ENCODE peak calls at places on chromosome 5, in six cellular contexts. L, S, U, D, C and T are unnamed samples.

GRCh38 chr5:17426104-17426739 is 71.8 kb upstream of the TAF11L2 start:
- DNase-seq in L (no peak), S (no peak), U (no peak), D (peak), C (no peak), T (no peak)

GRCh38 chr5:179313849-179314521 is 31.3 kb downstream of the ADAMTS2 start:
- DNase-seq in L (no peak), S (no peak), U (no peak), D (no peak), C (no peak), T (no peak)

GRCh38 chr5:142726188-142726731 is 40.4 kb upstream of the FGF1 start:
- DNase-seq in L (no peak), S (no peak), U (peak), D (peak), C (no peak), T (peak)

GRCh38 chr5:163505049-163505474 is 357 bp upstream of the MAT2B start:
- DNase-seq in L (no peak), S (no peak), U (no peak), D (no peak), C (peak), T (no peak)

GRCh38 chr5:44511596-44511995 is 122.4 kb upstream of the FGF10 start:
- DNase-seq in L (no peak), S (no peak), U (no peak), D (no peak), C (no peak), T (no peak)

GRCh38 chr5:14977058-14977640 is 105.6 kb upstream of the ANKH start:
- DNase-seq in L (no peak), S (peak), U (no peak), D (no peak), C (no peak), T (no peak)

GRCh38 chr5:113278976-113279375 is 155.8 kb downstream of the TSSK1B start:
- DNase-seq in L (no peak), S (no peak), U (no peak), D (no peak), C (no peak), T (peak)

GRCh38 chr5:145574889-145575573 is 260.1 kb downstream of the PRELID2 start:
- DNase-seq in L (no peak), S (no peak), U (no peak), D (no peak), C (no peak), T (no peak)

GRCh38 chr5:160133071-160133917 is 14.0 kb upstream of the PWWP2A start:
- DNase-seq in L (no peak), S (no peak), U (peak), D (no peak), C (no peak), T (peak)

GRCh38 chr5:59799668-59800374 is 93.7 kb downstream of the PDE4D start:
- DNase-seq in L (peak), S (peak), U (peak), D (peak), C (peak), T (peak)

DNA sequence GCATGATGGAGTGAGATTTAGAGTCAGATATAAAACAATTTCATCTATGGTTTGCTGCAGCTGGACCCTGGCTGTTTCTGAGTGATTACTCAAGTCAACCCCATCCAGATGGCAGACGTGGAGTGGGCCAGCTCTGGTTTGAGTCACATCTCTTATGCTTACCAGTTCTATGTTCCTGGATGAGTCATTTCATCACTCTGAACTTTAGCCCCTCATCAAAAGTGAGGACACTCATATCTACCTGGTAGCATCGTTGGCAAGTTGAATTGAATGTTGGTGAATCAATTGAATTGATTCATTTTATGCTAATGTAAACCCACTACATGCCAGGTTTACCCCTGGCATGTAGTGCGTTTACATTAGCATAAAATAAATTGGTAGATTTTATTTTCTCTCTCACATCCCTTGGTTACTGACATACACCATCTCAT is 176.4 kb downstream of the FGF18 start:
- DNase-seq in L (peak), S (peak), U (peak), D (no peak), C (no peak), T (no peak)
- TF ChIP-seq MYC in L (no peak), S (no peak), U (no peak), D (no peak), C (no peak), T (no peak)

DNA sequence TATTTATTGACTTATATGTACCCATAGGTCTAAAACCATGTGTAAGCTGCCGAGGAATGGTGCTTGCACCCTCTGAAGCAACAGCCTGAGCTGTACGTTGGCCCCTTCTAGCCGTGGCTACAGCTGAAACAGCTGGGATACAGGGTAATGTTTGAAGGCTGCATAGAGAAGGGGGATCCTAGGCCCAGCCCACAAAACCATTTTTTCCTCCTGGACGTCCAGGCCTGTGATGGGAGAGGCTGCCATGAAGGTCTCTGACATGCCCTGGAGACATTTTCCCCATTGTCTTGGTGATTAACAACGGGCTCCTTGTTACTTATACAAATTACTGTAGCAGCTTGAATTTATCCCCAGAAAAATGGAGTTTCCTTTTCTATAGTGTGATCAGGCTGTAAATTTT is 244.7 kb downstream of the COMMD10 start:
- DNase-seq in L (no peak), S (no peak), U (no peak), D (no peak), C (no peak), T (no peak)
- TF ChIP-seq MAX in L (no peak), S (no peak), U (no peak), D (no peak), C (no peak), T (no peak)

GRCh38 chr5:88736494-88736893 is 146.5 kb downstream of the MEF2C start:
- DNase-seq in L (no peak), S (no peak), U (no peak), D (peak), C (no peak), T (no peak)

GRCh38 chr5:88732181-88732633 is 150.8 kb downstream of the MEF2C start:
- DNase-seq in L (no peak), S (no peak), U (no peak), D (peak), C (no peak), T (peak)

GRCh38 chr5:88734191-88734640 is 148.8 kb downstream of the MEF2C start:
- DNase-seq in L (no peak), S (no peak), U (peak), D (peak), C (peak), T (peak)

GRCh38 chr5:88732862-88733261 is 150.1 kb downstream of the MEF2C start:
- DNase-seq in L (no peak), S (no peak), U (no peak), D (no peak), C (no peak), T (no peak)

GRCh38 chr5:88734983-88735382 is 148.0 kb downstream of the MEF2C start:
- DNase-seq in L (no peak), S (no peak), U (peak), D (peak), C (no peak), T (no peak)
- TF ChIP-seq MYC in L (no peak), S (no peak), U (no peak), D (no peak), C (no peak), T (no peak)

DNA sequence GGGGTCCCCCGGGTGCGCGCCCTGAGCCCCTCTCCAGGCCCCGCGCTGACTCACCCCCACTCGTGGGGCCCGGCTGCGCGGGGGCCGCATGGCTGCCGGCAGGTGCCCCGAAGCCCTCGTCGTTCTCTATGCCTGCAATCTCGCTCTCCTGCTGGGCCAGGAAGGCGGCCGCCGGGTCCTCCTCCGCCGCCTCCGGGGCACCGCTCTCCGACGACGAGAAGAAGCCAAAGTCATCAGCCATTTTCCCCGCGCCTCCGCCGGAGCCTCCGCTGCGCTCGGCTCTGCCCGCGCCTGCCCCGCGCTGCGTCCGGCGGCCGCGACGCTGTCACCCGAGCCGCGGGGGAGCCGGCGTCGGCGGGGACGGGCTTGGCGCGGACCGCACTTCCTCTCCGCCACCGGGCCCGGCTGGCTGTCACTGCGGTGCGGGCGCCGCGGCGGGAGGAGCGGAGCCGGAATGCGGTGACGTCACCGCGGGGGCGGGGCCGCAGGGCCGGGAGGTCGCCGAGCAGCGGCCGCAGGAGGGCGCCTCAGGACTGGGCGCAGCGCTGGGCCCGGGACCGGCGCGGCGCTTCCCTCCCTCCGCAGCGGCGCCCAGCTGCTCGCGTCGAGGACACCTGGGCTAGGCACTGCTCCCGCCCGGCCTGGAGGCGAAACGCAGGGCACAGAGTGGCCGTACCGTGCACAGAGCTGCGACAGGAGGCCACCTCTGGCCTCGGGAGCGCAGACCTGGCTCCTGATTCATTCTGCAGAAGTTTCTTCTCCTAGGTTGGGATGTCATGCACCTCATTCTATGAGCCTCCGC is at the start of gene CLTB:
- DNase-seq in L (peak), S (peak), U (peak), D (peak), C (peak), T (peak)
- TF ChIP-seq MAX in L (peak), S (peak), U (peak), D (no peak), C (peak), T (peak)

DNA sequence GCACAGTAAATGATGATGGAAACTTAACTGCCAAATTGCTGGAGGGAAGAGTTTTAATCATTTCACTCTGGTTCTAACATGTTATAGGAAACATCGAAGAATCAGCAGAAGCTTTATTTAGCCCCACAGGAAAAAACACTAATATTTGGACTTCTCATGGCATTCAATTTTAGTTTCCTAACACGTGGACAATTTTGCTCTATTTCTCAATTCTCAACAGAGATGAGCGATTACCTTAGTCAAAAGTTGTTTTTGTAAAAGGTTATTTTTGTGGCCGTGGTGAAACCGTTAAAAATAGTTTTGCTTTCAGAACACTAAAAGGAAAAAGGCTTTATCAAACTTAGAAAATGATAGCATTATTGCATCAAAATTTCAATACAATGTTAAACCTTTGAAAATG is 235.2 kb downstream of the PLK2 start:
- DNase-seq in L (no peak), S (no peak), U (no peak), D (no peak), C (no peak), T (no peak)
- TF ChIP-seq MYC in L (no peak), S (no peak), U (no peak), D (no peak), C (no peak), T (no peak)

GRCh38 chr5:1704266-1704665 is 95.4 kb downstream of the MRPL36 start:
- DNase-seq in L (no peak), S (no peak), U (no peak), D (no peak), C (no peak), T (no peak)
- TF ChIP-seq MAX in L (no peak), S (no peak), U (no peak), D (no peak), C (no peak), T (no peak)

GRCh38 chr5:78679905-78680304 is 31.3 kb upstream of the LHFPL2 start:
- DNase-seq in L (no peak), S (no peak), U (no peak), D (no peak), C (no peak), T (no peak)

GRCh38 chr5:78675956-78676727 is 27.6 kb upstream of the LHFPL2 start:
- DNase-seq in L (no peak), S (no peak), U (no peak), D (no peak), C (no peak), T (no peak)

GRCh38 chr5:78672154-78672553 is 23.6 kb upstream of the LHFPL2 start:
- DNase-seq in L (no peak), S (no peak), U (no peak), D (no peak), C (no peak), T (no peak)

GRCh38 chr5:78677777-78678668 is 29.5 kb upstream of the LHFPL2 start:
- DNase-seq in L (peak), S (no peak), U (no peak), D (peak), C (peak), T (peak)
- TF ChIP-seq MYC in L (no peak), S (no peak), U (no peak), D (no peak), C (no peak), T (no peak)

GRCh38 chr5:133829786-133830185 is 138.6 kb downstream of the C5orf15 start:
- DNase-seq in L (no peak), S (no peak), U (no peak), D (no peak), C (no peak), T (no peak)

GRCh38 chr5:133830911-133831310 is 137.5 kb downstream of the C5orf15 start:
- DNase-seq in L (no peak), S (no peak), U (no peak), D (no peak), C (no peak), T (no peak)

GRCh38 chr5:133830281-133830680 is 138.1 kb downstream of the C5orf15 start:
- DNase-seq in L (no peak), S (no peak), U (no peak), D (no peak), C (no peak), T (no peak)

GRCh38 chr5:133828727-133829126 is 139.7 kb downstream of the C5orf15 start:
- DNase-seq in L (no peak), S (no peak), U (no peak), D (no peak), C (no peak), T (no peak)

DNA sequence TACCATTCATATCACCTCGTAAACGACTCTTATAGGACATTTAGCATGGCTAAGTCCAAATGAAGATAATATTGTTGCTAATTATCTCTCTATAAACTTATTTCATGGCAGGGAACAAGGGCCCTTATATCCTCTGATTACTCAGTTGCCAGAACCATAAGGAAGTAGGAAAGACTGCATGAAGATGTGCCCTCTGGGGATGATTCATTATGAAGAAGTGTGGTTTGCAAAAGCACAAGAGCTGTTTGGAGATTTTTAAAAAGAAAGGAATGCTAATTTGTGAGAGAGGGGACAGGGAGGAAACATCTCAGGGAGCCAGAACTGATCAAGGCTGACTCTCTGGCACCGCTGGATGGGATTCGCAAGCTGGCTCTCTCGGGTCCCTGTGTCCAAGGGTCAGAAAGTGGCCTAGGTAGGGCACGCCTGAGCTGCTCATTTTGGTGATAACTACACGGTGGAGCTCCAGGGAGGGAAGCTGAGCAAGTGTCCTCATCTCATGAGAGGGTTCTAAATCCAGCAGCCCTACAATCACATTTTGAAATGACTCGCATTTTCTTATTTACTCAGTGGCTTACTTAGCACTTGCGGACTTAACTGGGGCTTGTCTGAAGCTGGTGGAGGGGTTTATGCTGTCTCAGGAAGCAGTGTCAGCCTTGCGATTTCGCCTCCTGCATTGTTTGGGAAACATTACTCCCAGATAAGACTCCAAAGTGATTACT is 136.8 kb downstream of the C5orf15 start:
- DNase-seq in L (no peak), S (no peak), U (peak), D (no peak), C (no peak), T (no peak)
- TF ChIP-seq MAX in L (no peak), S (no peak), U (no peak), D (no peak), C (no peak), T (no peak)

DNA sequence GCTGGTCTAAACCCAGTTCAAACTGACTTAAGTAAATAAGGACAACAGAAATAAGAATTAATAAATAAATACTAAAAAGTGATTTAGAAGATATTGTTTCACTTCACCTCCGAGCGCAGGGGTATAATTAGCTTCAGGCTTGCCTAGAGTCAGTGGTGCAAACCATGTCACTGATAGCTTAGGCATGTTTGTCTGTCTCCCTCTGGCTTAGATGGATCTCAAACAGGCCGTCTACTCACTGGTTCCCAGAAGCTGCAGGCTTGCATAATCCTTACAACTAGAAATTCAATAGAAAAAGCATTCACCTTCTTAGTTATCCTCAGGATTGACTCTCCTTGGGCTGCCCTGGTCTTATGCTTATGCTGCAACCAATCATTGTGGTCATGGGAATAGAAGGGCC is 629.8 kb upstream of the WWC1 start:
- DNase-seq in L (no peak), S (no peak), U (no peak), D (no peak), C (no peak), T (no peak)
- TF ChIP-seq MYC in L (no peak), S (no peak), U (no peak), D (no peak), C (no peak), T (no peak)

GRCh38 chr5:40879163-40879942 is 29.9 kb upstream of the C7 start:
- DNase-seq in L (peak), S (peak), U (peak), D (no peak), C (peak), T (peak)
- TF ChIP-seq MAX in L (no peak), S (no peak), U (no peak), D (no peak), C (no peak), T (peak)